ENCODE peak calls at places on chromosome 20, in nine cellular contexts. N is hepatocyte, O is AG09309, A is cardiac fibroblast, D is GM13977, W is PC-3, Y is progenitor cell of endocrine pancreas, Z is Calu3, S is WERI-Rb-1. C is an unnamed sample.
A peak's percentile ranks its signal among the peaks of the same experiment; 100 is the strongest.

GRCh38 chr20:39700527-39700926 is 738.4 kb downstream of the DHX35 start:
- DNase-seq in Y (no peak), O (no peak), A (no peak), S (no peak), W (no peak), N (no peak), D (no peak), Z (no peak), C (no peak)

GRCh38 chr20:40637176-40637575 is 51.9 kb downstream of the MAFB start:
- DNase-seq in D (no peak), A (no peak), N (no peak), S (no peak), Y (no peak), Z (no peak), O (no peak), W (no peak), C (no peak)

GRCh38 chr20:10051185-10051584 is 16.4 kb downstream of the ANKEF1 start:
- DNase-seq in N (no peak), Z (no peak), S (no peak), Y (no peak), W (no peak), D (no peak), A (no peak), O (no peak), C (no peak)

GRCh38 chr20:7094438-7094997 is 327.0 kb downstream of the BMP2 start:
- DNase-seq in D (no peak), N (peak; percentile 66), Z (peak; percentile 60), W (peak; percentile 71), A (peak; percentile 46), Y (no peak), O (no peak), S (peak; percentile 32), C (no peak)

GRCh38 chr20:21229163-21229562 is 74.0 kb upstream of the XRN2 start:
- DNase-seq in D (no peak), W (peak; percentile 86), A (peak; percentile 18), S (no peak), Z (no peak), Y (no peak), O (no peak), N (no peak), C (peak; percentile 7)

GRCh38 chr20:56875052-56875663 is 246.1 kb downstream of the TFAP2C start:
- DNase-seq in D (no peak), S (no peak), W (peak; percentile 99), N (peak; percentile 82), Z (peak; percentile 56), A (peak; percentile 13), Y (no peak), O (peak; percentile 11), C (no peak)

GRCh38 chr20:44427804-44428173 is 47.9 kb upstream of the TTPAL start:
- DNase-seq in A (no peak), S (no peak), N (no peak), O (no peak), Y (no peak), Z (no peak), D (no peak), W (no peak), C (no peak)

GRCh38 chr20:5000263-5001173 is 792 bp downstream of the SLC23A2 start:
- DNase-seq in D (peak; percentile 53), W (no peak), N (peak; percentile 34), A (peak; percentile 17), S (peak; percentile 59), O (no peak), Y (peak; percentile 10), Z (no peak), C (no peak)

GRCh38 chr20:16312998-16313397 is 260.2 kb downstream of the KIF16B start:
- DNase-seq in Z (no peak), A (no peak), S (no peak), W (no peak), O (no peak), D (no peak), N (no peak), Y (no peak), C (no peak)

GRCh38 chr20:57048027-57048869 is 218.2 kb downstream of the BMP7 start:
- DNase-seq in S (peak; percentile 14), D (peak; percentile 68), N (peak; percentile 59), O (no peak), Z (peak; percentile 62), Y (peak; percentile 33), W (peak; percentile 70), A (no peak), C (peak; percentile 49)

GRCh38 chr20:25549866-25550477 is 35.4 kb downstream of the NINL start:
- DNase-seq in O (no peak), D (no peak), Y (no peak), N (no peak), S (no peak), A (peak; percentile 47), Z (no peak), W (peak; percentile 34), C (no peak)

GRCh38 chr20:41204304-41205265 is 67.2 kb downstream of the PLCG1 start:
- DNase-seq in Z (no peak), S (no peak), Y (no peak), D (no peak), W (no peak), A (no peak), O (no peak), N (no peak), C (no peak)

GRCh38 chr20:64168381-64169088 is 4.3 kb downstream of the MYT1 start:
- DNase-seq in Z (no peak), D (no peak), A (no peak), N (no peak), S (peak; percentile 82), W (no peak), O (no peak), Y (no peak), C (no peak)

DNA sequence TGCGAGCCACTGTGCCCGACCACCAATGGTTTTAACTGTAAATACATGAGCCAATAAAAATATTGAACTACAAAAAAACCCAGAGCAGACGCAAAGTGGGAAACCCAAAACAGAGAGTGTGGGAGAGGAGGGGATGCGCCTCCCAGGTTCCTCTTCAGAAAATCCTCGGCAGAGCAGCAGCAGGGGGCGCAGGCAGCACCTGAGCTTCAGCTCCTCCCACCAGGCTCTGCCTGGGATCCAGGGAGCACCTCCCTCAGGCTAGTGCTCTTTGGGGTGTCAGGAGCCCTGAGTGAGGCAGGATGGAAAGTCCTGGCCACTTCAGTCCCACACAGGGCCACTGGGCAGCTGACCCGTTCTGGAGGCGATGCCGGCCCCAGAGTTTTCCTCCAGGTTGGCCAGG is 536.9 kb upstream of the CDH4 start:
- DNase-seq in O (no peak), S (peak; percentile 14), N (no peak), Y (no peak), D (no peak), A (no peak), W (peak; percentile 4), Z (no peak), C (no peak)
- TF ChIP-seq CTCF in O (no peak), S (peak; percentile 43), N (no peak), Y (peak; percentile 32), D (no peak), A (no peak), W (peak; percentile 20), Z (no peak), C (no peak)

DNA sequence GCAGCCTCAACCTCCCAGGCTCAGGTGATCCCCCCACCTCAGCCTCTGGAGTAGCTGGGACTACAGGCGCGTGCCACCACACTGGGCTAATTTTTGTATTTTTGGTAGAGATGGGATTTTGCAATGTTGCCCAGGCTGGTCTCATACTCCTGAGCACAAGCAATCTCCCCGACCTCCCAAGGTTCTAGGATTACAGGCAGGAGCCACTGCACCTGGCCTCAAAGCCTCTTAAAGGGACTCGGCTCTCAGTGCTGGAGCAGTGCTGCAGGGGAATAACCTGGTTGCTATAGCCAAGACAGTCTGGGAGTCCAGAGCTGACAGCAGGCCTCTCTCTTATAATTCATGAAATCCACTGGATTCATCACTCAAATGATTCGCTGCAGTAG is 17.0 kb downstream of the GHRH start:
- DNase-seq in Z (no peak), O (no peak), S (no peak), D (no peak), A (no peak), W (no peak), Y (no peak), N (no peak), C (no peak)
- TF ChIP-seq CTCF in Z (no peak), O (no peak), S (no peak), D (no peak), A (no peak), W (no peak), Y (no peak), N (no peak), C (no peak)

GRCh38 chr20:62623488-62624324 is 18.6 kb upstream of the SLCO4A1 start:
- DNase-seq in W (peak; percentile 98), A (peak; percentile 77), D (peak; percentile 99), S (peak; percentile 90), Z (peak; percentile 98), N (peak; percentile 97), Y (peak; percentile 43), O (peak; percentile 44), C (peak; percentile 70)
- TF ChIP-seq CTCF in W (no peak), A (peak; percentile 16), D (no peak), S (no peak), Z (no peak), N (no peak), Y (no peak), O (peak; percentile 11), C (peak; percentile 3)

GRCh38 chr20:36742558-36742957 is 3.3 kb downstream of the NDRG3 start:
- DNase-seq in N (no peak), A (no peak), Y (no peak), Z (no peak), O (no peak), S (no peak), W (no peak), D (no peak), C (no peak)

GRCh38 chr20:36744764-36745191 is 1.1 kb downstream of the NDRG3 start:
- DNase-seq in S (peak; percentile 58), Z (peak; percentile 29), D (no peak), O (no peak), Y (no peak), N (peak; percentile 7), A (peak; percentile 53), W (peak; percentile 68), C (no peak)

GRCh38 chr20:36745927-36746659 is at the start of gene NDRG3:
- DNase-seq in Z (peak; percentile 97), S (peak; percentile 94), N (peak; percentile 97), A (peak; percentile 92), W (peak; percentile 94), D (peak; percentile 98), Y (peak; percentile 82), O (peak; percentile 54), C (peak; percentile 84)

GRCh38 chr20:36744243-36744642 is 1.6 kb downstream of the NDRG3 start:
- DNase-seq in Z (no peak), S (no peak), D (no peak), A (no peak), Y (no peak), N (peak; percentile 6), O (no peak), W (no peak), C (no peak)

DNA sequence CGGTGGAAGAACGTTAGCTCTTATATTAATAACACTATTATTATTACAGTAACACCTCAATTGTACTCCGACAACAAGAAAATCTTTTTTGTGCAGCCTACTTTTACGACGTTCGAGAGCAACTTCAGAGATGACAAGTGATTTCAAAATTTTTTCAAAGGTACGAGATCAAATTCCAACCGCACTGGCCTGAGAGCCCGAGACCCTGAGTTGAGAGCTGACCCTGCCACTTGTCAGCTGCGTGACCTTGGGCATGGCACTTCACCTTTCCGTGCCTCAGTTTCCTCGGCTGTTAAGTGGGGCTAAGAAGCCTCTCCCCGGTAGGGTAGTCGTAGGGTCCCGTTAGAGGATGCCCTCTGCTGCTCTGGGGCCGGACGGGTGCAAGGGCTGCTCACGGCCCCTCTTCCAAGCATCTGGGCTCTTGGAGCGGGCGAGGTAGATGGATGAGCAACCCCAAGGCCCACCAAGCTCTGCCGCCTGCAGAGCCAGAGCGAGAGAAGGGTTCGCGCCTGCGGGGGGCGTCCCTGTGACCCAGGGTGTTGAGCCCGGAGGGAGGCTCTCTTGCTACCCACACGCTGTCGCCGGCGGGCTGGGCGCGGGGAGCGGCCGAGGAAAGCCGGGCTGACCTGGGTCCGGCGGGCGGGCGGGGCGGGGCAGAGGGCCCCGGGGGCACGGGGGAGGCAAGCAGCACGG is 510 bp downstream of the NDRG3 start:
- DNase-seq in W (no peak), Y (no peak), D (no peak), O (no peak), S (peak; percentile 48), A (no peak), N (no peak), Z (no peak), C (no peak)
- TF ChIP-seq CTCF in W (no peak), Y (no peak), D (peak; percentile 16), O (peak; percentile 3), S (no peak), A (no peak), N (peak; percentile 7), Z (no peak), C (peak; percentile 1)